ENCODE peak calls at places on chromosomes 5 and 9, in four cellular contexts. K, T, C and A are unnamed samples.

GRCh38 chr5:17317499-17317898 is 100.1 kb downstream of the BASP1 start:
- DNase-seq in K (no peak), T (no peak), C (no peak), A (no peak)

GRCh38 chr9:106752581-106752980 is 110.4 kb upstream of the ZNF462 start:
- DNase-seq in K (no peak), T (no peak), C (no peak), A (no peak)

GRCh38 chr5:172097356-172097755 is 90.7 kb downstream of the STK10 start:
- DNase-seq in K (no peak), T (no peak), C (no peak), A (no peak)

GRCh38 chr5:81753429-81753828 is 2.5 kb upstream of the SSBP2 start:
- DNase-seq in K (no peak), T (no peak), C (no peak), A (no peak)

GRCh38 chr9:135126480-135127187 is 39.2 kb downstream of the OLFM1 start:
- DNase-seq in K (no peak), T (no peak), C (no peak), A (peak; percentile 58)

GRCh38 chr9:2943016-2943415 is 99.1 kb upstream of the PUM3 start:
- DNase-seq in K (no peak), T (no peak), C (no peak), A (no peak)

GRCh38 chr5:136011427-136012001 is 17.3 kb upstream of the TGFBI start:
- DNase-seq in K (no peak), T (no peak), C (no peak), A (peak; percentile 84)

GRCh38 chr5:93511445-93511844 is 69.6 kb downstream of the NR2F1-AS1 start:
- DNase-seq in K (no peak), T (peak; percentile 4), C (no peak), A (no peak)

GRCh38 chr9:101087426-101087825 is 58.9 kb downstream of the PLPPR1 start:
- DNase-seq in K (no peak), T (no peak), C (no peak), A (no peak)

GRCh38 chr5:131268758-131269370 is 5.0 kb downstream of the CDC42SE2 start:
- DNase-seq in K (no peak), T (no peak), C (no peak), A (no peak)

GRCh38 chr9:18568969-18569368 is 95.0 kb downstream of the ADAMTSL1 start:
- DNase-seq in K (no peak), T (no peak), C (no peak), A (no peak)

GRCh38 chr5:11334404-11334803 is 569.8 kb downstream of the CTNND2 start:
- DNase-seq in K (no peak), T (no peak), C (no peak), A (peak; percentile 24)

GRCh38 chr9:108468364-108468763 is 387.4 kb downstream of the ACTL7B start:
- DNase-seq in K (peak; percentile 78), T (no peak), C (peak; percentile 44), A (peak; percentile 44)

GRCh38 chr9:73869261-73869660 is 627.9 kb upstream of the RORB start:
- DNase-seq in K (no peak), T (peak; percentile 13), C (peak; percentile 25), A (no peak)

GRCh38 chr5:158546080-158546479 is 553.6 kb downstream of the EBF1 start:
- DNase-seq in K (no peak), T (no peak), C (no peak), A (no peak)

GRCh38 chr5:97735209-97735608 is 552.2 kb upstream of the RIOK2 start:
- DNase-seq in K (no peak), T (no peak), C (no peak), A (no peak)

GRCh38 chr5:106587-106986 is 14.6 kb downstream of the PLEKHG4B start:
- DNase-seq in K (no peak), T (no peak), C (no peak), A (no peak)

GRCh38 chr5:133945561-133945960 is 22.9 kb downstream of the C5orf15 start:
- DNase-seq in K (no peak), T (no peak), C (no peak), A (no peak)

GRCh38 chr5:110386782-110387181 is 339.7 kb downstream of the TMEM232 start:
- DNase-seq in K (no peak), T (peak; percentile 14), C (no peak), A (no peak)

GRCh38 chr5:178403351-178403750 is 170.7 kb upstream of the PHYKPL start:
- DNase-seq in K (no peak), T (no peak), C (no peak), A (no peak)

GRCh38 chr9:33076360-33077004 is at the start of gene SMU1:
- DNase-seq in K (peak; percentile 97), T (peak; percentile 96), C (peak; percentile 94), A (peak; percentile 96)

GRCh38 chr5:39399135-39400036 is 25.4 kb downstream of the DAB2 start:
- DNase-seq in K (no peak), T (peak; percentile 30), C (peak; percentile 73), A (peak; percentile 62)

GRCh38 chr5:72463499-72464052 is 43.6 kb downstream of the ZNF366 start:
- DNase-seq in K (no peak), T (no peak), C (peak; percentile 55), A (no peak)

GRCh38 chr5:157236423-157236822 is 29.5 kb upstream of the CYFIP2 start:
- DNase-seq in K (no peak), T (no peak), C (no peak), A (no peak)

GRCh38 chr5:163338-163620 is 28.0 kb upstream of the LRRC14B start:
- DNase-seq in K (peak; percentile 9), T (no peak), C (no peak), A (no peak)

GRCh38 chr9:89743576-89744254 is 138.9 kb downstream of the GADD45G start:
- DNase-seq in K (peak; percentile 63), T (no peak), C (no peak), A (no peak)

GRCh38 chr9:134063876-134064450 is 3.9 kb downstream of the BRD3 start:
- DNase-seq in K (no peak), T (no peak), C (no peak), A (no peak)

GRCh38 chr5:23268136-23268535 is 239.3 kb upstream of the PRDM9 start:
- DNase-seq in K (no peak), T (no peak), C (no peak), A (no peak)

GRCh38 chr9:135213566-135213965 is 126.1 kb downstream of the OLFM1 start:
- DNase-seq in K (peak; percentile 2), T (no peak), C (no peak), A (no peak)

GRCh38 chr9:93671030-93671358 is 94.6 kb downstream of the PHF2 start:
- DNase-seq in K (no peak), T (no peak), C (no peak), A (no peak)

GRCh38 chr5:119330367-119331183 is 25.2 kb upstream of the TNFAIP8 start:
- DNase-seq in K (no peak), T (no peak), C (peak; percentile 80), A (no peak)

GRCh38 chr5:136957428-136957827 is 541.7 kb downstream of the SPOCK1 start:
- DNase-seq in K (no peak), T (no peak), C (no peak), A (no peak)

GRCh38 chr5:23223846-23224245 is 283.6 kb upstream of the PRDM9 start:
- DNase-seq in K (no peak), T (no peak), C (no peak), A (no peak)

GRCh38 chr9:134864821-134865190 is 15.8 kb upstream of the FCN2 start:
- DNase-seq in K (no peak), T (no peak), C (no peak), A (no peak)

GRCh38 chr9:137878146-137878941 is 762 bp downstream of the CACNA1B start:
- DNase-seq in K (peak; percentile 90), T (no peak), C (peak; percentile 68), A (no peak)

GRCh38 chr5:8848362-8848761 is 697.5 kb downstream of the SEMA5A start:
- DNase-seq in K (no peak), T (no peak), C (no peak), A (no peak)

GRCh38 chr5:169870221-169870620 is 110.1 kb downstream of the INSYN2B start:
- DNase-seq in K (no peak), T (no peak), C (no peak), A (no peak)

GRCh38 chr9:19967567-19968459 is 179.0 kb upstream of the SLC24A2 start:
- DNase-seq in K (peak; percentile 19), T (no peak), C (no peak), A (no peak)
- TF ChIP-seq HMGXB4 in K (no peak), T (no peak), C (no peak), A (no peak)

DNA sequence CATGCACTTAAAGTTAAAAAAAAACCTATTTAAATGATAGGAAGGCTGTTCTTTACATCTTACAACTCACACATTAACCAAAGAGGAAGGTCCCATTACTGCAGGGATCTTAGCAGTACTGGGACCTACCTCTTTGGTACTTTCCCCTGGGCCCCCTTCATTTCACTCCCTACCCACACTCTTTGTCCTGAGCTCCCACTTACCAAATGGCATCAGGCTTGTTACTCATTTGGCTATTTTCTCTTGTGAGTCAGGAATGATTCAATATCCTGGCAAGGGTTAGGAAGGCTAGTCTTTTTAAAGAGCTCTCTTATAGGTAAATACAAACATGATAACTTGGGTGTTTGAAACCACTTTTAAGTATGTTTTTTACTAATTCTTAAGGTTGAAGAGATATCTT is 117.4 kb upstream of the ELL2 start:
- DNase-seq in K (no peak), T (peak; percentile 35), C (no peak), A (peak; percentile 76)
- TF ChIP-seq HMGXB4 in K (no peak), T (no peak), C (no peak), A (no peak)

DNA sequence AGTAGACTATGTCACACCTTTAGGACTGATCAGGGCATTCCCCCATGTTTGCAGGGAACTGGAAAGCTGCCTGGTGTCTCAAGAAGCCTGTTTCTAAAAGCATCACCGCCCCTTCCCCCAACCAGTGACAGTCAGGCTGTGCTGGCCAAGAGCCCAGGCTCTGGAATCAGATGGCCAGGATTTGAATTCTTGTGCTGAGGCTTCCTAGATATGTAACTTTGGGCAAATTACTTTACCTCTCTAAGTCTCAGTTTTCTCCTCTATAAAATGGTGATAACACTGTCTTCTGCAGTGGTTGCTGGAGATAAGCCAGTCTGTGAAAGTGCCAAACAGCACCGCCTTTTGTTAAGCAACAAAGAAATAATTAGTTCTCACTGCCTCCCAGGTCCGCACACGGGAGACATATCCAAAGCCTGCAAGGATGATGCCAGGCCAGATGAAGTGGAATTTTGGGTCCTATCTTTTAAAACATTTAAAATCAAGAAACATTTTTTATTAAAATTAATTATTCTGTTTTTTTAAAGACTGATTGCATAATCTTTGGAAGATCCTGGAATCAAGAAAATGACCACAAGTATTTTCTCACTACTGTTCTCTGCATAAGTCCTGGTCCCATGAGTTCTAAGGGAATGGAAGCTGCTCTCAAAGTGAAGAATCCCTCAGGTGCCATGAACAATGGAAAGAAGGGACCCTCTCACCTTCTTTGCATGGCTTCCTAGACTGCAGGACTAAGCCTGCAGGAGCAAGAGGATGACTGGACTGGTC is 13.9 kb downstream of the SLC31A2 start:
- DNase-seq in K (no peak), T (no peak), C (no peak), A (no peak)
- TF ChIP-seq HMGXB4 in K (no peak), T (no peak), C (no peak), A (no peak)

DNA sequence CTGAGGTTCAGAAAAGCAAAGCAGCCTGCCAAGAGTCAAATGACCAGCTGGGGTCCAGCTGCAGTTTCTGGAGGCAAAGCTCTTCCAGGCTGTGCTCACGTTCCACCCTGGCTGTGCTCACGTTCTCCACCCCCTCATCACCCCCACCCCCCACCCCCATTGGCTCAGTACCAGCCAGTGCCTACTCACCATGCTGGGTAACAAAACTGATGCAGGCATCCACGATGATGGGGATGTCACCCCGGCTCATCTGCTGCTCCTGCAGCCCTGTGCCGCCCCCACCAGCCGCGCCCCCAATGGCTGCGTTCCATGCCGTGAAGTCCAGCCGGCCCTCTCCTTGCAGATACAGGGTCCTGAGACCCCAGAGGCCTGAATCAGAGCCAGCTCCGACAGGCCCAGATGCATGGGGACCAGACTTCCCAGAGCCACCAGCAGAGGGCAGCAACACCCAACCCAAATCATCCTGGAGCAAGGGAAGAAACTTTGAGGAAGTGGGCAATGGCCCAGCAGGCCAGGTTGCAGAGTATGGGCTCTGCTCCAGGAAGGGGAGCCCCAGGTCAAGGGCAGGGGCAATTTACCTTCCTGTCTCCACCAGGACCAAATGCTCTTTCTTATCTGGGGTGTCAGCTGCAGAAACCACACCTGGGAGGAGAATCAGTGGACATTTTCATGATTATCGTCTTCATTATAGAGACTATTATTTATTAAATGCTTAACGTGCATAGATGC is 13.7 kb upstream of the FCHSD1 start:
- DNase-seq in K (peak; percentile 88), T (peak; percentile 56), C (peak; percentile 80), A (peak; percentile 78)
- TF ChIP-seq HMGXB4 in K (no peak), T (no peak), C (no peak), A (no peak)